ENCODE peak calls at places on chromosomes 3 and 15, in six cellular contexts. One of them, this sample, is unnamed.

GRCh38 chr3:197454014-197454413 is 101.8 kb downstream of the BDH1 start:
- DNase-seq in H1: no peak
- DNase-seq in transverse colon: peak
- DNase-seq in ovary: no peak
- DNase-seq in body of pancreas: no peak
- DNase-seq in erythroblast: peak
- DNase-seq in this sample: no peak

GRCh38 chr15:78394981-78395619 is 42.9 kb upstream of the IREB2 start:
- DNase-seq in H1: peak
- DNase-seq in transverse colon: no peak
- DNase-seq in ovary: no peak
- DNase-seq in body of pancreas: no peak
- DNase-seq in erythroblast: no peak
- DNase-seq in this sample: no peak

GRCh38 chr15:87522997-87523396 is 733.5 kb downstream of the NTRK3 start:
- DNase-seq in H1: no peak
- DNase-seq in transverse colon: no peak
- DNase-seq in ovary: no peak
- DNase-seq in body of pancreas: no peak
- DNase-seq in erythroblast: no peak
- DNase-seq in this sample: no peak

GRCh38 chr15:38991701-38992100 is 427.1 kb upstream of the RASGRP1 start:
- DNase-seq in H1: no peak
- DNase-seq in transverse colon: no peak
- DNase-seq in ovary: no peak
- DNase-seq in body of pancreas: peak
- DNase-seq in erythroblast: no peak
- DNase-seq in this sample: no peak

GRCh38 chr15:69712999-69713398 is 260.4 kb downstream of the RPLP1 start:
- DNase-seq in H1: no peak
- DNase-seq in transverse colon: no peak
- DNase-seq in ovary: no peak
- DNase-seq in body of pancreas: no peak
- DNase-seq in erythroblast: no peak
- DNase-seq in this sample: no peak

GRCh38 chr3:100209948-100210776 is 50.6 kb upstream of the TBC1D23 start:
- DNase-seq in H1: no peak
- DNase-seq in transverse colon: no peak
- DNase-seq in ovary: no peak
- DNase-seq in body of pancreas: no peak
- DNase-seq in erythroblast: no peak
- DNase-seq in this sample: peak

GRCh38 chr3:42635111-42635510 is 18.4 kb upstream of the ZBTB47 start:
- DNase-seq in H1: no peak
- DNase-seq in transverse colon: no peak
- DNase-seq in ovary: no peak
- DNase-seq in body of pancreas: no peak
- DNase-seq in erythroblast: peak
- DNase-seq in this sample: no peak

GRCh38 chr3:138442433-138442832 is 8.0 kb downstream of the ESYT3 start:
- DNase-seq in H1: no peak
- DNase-seq in transverse colon: no peak
- DNase-seq in ovary: no peak
- DNase-seq in body of pancreas: no peak
- DNase-seq in erythroblast: peak
- DNase-seq in this sample: no peak

GRCh38 chr3:171658801-171659200 is 151.5 kb downstream of the PLD1 start:
- DNase-seq in H1: no peak
- DNase-seq in transverse colon: no peak
- DNase-seq in ovary: no peak
- DNase-seq in body of pancreas: no peak
- DNase-seq in erythroblast: no peak
- DNase-seq in this sample: no peak

GRCh38 chr15:43872416-43873020 is 45.7 kb downstream of the WDR76 start:
- DNase-seq in H1: peak
- DNase-seq in transverse colon: peak
- DNase-seq in ovary: peak
- DNase-seq in body of pancreas: peak
- DNase-seq in erythroblast: peak
- DNase-seq in this sample: peak

GRCh38 chr3:132001036-132001435 is 33.8 kb downstream of the CPNE4 start:
- DNase-seq in H1: no peak
- DNase-seq in transverse colon: no peak
- DNase-seq in ovary: no peak
- DNase-seq in body of pancreas: no peak
- DNase-seq in erythroblast: no peak
- DNase-seq in this sample: no peak

GRCh38 chr3:174822320-174822719 is 36.8 kb upstream of the NAALADL2 start:
- DNase-seq in H1: no peak
- DNase-seq in transverse colon: no peak
- DNase-seq in ovary: no peak
- DNase-seq in body of pancreas: no peak
- DNase-seq in erythroblast: no peak
- DNase-seq in this sample: no peak

GRCh38 chr3:112308151-112308911 is 14.3 kb upstream of the SLC9C1 start:
- DNase-seq in H1: no peak
- DNase-seq in transverse colon: no peak
- DNase-seq in ovary: no peak
- DNase-seq in body of pancreas: peak
- DNase-seq in erythroblast: peak
- DNase-seq in this sample: no peak

DNA sequence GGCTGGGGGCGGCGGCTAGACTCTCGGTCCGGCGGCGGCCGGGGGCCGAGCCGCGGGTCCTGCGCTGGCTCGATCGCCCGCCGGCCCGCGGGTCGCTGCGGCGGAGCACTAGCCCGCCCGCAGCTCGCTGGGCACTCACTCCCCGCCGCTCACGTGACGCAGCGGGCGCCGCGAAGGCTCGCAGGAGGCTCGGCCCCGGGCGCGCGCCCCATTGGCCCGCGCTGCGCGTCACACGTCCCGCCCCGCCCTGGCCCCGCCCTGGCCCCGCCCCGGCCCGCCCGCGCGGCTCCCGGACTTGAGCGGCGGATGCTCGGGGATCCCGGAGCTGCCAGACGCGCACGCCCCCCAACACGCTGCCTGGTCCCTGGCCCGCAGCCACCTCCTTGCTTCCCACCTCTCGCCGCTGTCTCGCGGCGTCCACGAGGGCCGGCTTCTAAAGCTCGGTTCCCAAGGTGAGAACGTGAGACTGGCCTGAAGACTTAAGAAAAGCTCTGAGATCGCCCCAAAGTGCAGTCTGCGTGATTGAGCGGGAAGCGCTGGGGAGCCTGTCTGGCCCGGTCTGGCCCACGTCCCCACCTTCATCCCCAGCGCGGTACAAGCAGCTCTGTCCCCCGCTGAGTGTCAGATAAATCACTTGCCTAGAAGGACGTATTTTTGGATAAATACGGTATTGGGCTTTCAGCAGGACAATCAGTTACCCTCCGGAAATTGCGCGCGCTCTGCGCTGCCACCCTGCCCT is at the start of gene KLF15:
- DNase-seq in H1: peak
- DNase-seq in transverse colon: peak
- DNase-seq in ovary: peak
- DNase-seq in body of pancreas: peak
- DNase-seq in erythroblast: peak
- DNase-seq in this sample: no peak
- TF ChIP-seq POLR2A in H1: no peak
- TF ChIP-seq POLR2A in transverse colon: no peak
- TF ChIP-seq POLR2A in ovary: peak
- TF ChIP-seq POLR2A in body of pancreas: peak
- TF ChIP-seq POLR2A in erythroblast: no peak
- TF ChIP-seq POLR2A in this sample: no peak

GRCh38 chr3:46096781-46097180 is 69.5 kb upstream of the XCR1 start:
- DNase-seq in H1: no peak
- DNase-seq in transverse colon: no peak
- DNase-seq in ovary: no peak
- DNase-seq in body of pancreas: no peak
- DNase-seq in erythroblast: no peak
- DNase-seq in this sample: no peak

GRCh38 chr3:46100812-46101211 is 73.5 kb upstream of the XCR1 start:
- DNase-seq in H1: no peak
- DNase-seq in transverse colon: no peak
- DNase-seq in ovary: no peak
- DNase-seq in body of pancreas: no peak
- DNase-seq in erythroblast: no peak
- DNase-seq in this sample: no peak

GRCh38 chr3:46096336-46096735 is 69.1 kb upstream of the XCR1 start:
- DNase-seq in H1: no peak
- DNase-seq in transverse colon: no peak
- DNase-seq in ovary: no peak
- DNase-seq in body of pancreas: no peak
- DNase-seq in erythroblast: no peak
- DNase-seq in this sample: no peak

GRCh38 chr3:46097691-46098241 is 70.5 kb upstream of the XCR1 start:
- DNase-seq in H1: no peak
- DNase-seq in transverse colon: no peak
- DNase-seq in ovary: no peak
- DNase-seq in body of pancreas: no peak
- DNase-seq in erythroblast: peak
- DNase-seq in this sample: no peak

DNA sequence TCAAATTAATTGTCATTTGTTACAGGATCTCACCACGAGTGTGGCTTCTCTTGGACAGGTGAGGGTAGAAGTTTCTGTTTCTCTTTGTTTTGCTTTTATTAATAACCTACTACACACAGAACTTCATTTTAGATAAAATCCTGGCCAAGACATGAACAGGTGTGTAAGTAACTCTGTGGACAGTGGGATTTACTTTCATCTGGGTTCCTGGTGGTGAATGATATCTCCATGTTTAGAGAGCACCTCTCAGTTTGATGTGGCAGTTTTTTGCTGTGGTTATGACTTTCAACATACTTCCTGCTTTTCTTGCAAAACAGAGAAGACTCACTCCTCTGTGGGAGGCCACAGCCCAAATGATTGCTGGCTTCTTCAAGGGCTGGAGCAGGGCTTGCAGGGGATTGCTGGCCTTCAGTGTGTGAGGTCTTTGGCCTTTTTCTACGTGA is 71.1 kb upstream of the XCR1 start:
- DNase-seq in H1: no peak
- DNase-seq in transverse colon: peak
- DNase-seq in ovary: no peak
- DNase-seq in body of pancreas: peak
- DNase-seq in erythroblast: peak
- DNase-seq in this sample: peak
- TF ChIP-seq POLR2A in H1: no peak
- TF ChIP-seq POLR2A in transverse colon: no peak
- TF ChIP-seq POLR2A in ovary: no peak
- TF ChIP-seq POLR2A in body of pancreas: no peak
- TF ChIP-seq POLR2A in erythroblast: no peak
- TF ChIP-seq POLR2A in this sample: peak

GRCh38 chr15:73949496-73949895 is 23.2 kb downstream of the LOXL1 start:
- DNase-seq in H1: no peak
- DNase-seq in transverse colon: no peak
- DNase-seq in ovary: no peak
- DNase-seq in body of pancreas: no peak
- DNase-seq in erythroblast: no peak
- DNase-seq in this sample: no peak

GRCh38 chr15:73950479-73951043 is 24.3 kb downstream of the LOXL1 start:
- DNase-seq in H1: no peak
- DNase-seq in transverse colon: no peak
- DNase-seq in ovary: no peak
- DNase-seq in body of pancreas: no peak
- DNase-seq in erythroblast: no peak
- DNase-seq in this sample: no peak

GRCh38 chr15:73952171-73952912 is 26.1 kb downstream of the LOXL1 start:
- DNase-seq in H1: peak
- DNase-seq in transverse colon: no peak
- DNase-seq in ovary: peak
- DNase-seq in body of pancreas: no peak
- DNase-seq in erythroblast: no peak
- DNase-seq in this sample: no peak

GRCh38 chr15:73951591-73951990 is 25.3 kb downstream of the LOXL1 start:
- DNase-seq in H1: no peak
- DNase-seq in transverse colon: no peak
- DNase-seq in ovary: no peak
- DNase-seq in body of pancreas: no peak
- DNase-seq in erythroblast: no peak
- DNase-seq in this sample: no peak

GRCh38 chr15:73951044-73951561 is 24.8 kb downstream of the LOXL1 start:
- DNase-seq in H1: peak
- DNase-seq in transverse colon: peak
- DNase-seq in ovary: peak
- DNase-seq in body of pancreas: peak
- DNase-seq in erythroblast: peak
- DNase-seq in this sample: no peak
- TF ChIP-seq POLR2A in H1: no peak
- TF ChIP-seq POLR2A in transverse colon: no peak
- TF ChIP-seq POLR2A in ovary: no peak
- TF ChIP-seq POLR2A in body of pancreas: peak
- TF ChIP-seq POLR2A in erythroblast: no peak
- TF ChIP-seq POLR2A in this sample: no peak

GRCh38 chr15:96331141-96331941 is 841 bp downstream of the NR2F2 start:
- DNase-seq in H1: peak
- DNase-seq in transverse colon: no peak
- DNase-seq in ovary: peak
- DNase-seq in body of pancreas: no peak
- DNase-seq in erythroblast: no peak
- DNase-seq in this sample: no peak
- TF ChIP-seq POLR2A in H1: no peak
- TF ChIP-seq POLR2A in transverse colon: peak
- TF ChIP-seq POLR2A in ovary: no peak
- TF ChIP-seq POLR2A in body of pancreas: no peak
- TF ChIP-seq POLR2A in erythroblast: no peak
- TF ChIP-seq POLR2A in this sample: no peak

This sample was measured in GM12878.